ENCODE peak calls at places on chromosomes 12 and 14, in four cellular contexts. L, Q, P and Z are unnamed samples.

GRCh38 chr12:117441751-117442150 is 80.3 kb upstream of the NOS1 start:
- DNase-seq in L (no peak), Q (peak; percentile 31), P (peak; percentile 57), Z (peak; percentile 76)

GRCh38 chr12:57604454-57605307 is at the start of gene DTX3:
- DNase-seq in L (peak; percentile 66), P (peak; percentile 74), Q (peak; percentile 70), Z (no peak)

GRCh38 chr14:103377522-103378041 is 7.6 kb upstream of the MARK3 start:
- DNase-seq in P (no peak), L (no peak), Q (no peak), Z (no peak)

GRCh38 chr12:323507-323906 is 60.9 kb upstream of the SLC6A13 start:
- DNase-seq in P (no peak), L (no peak), Q (no peak), Z (no peak)

GRCh38 chr14:100587248-100587762 is at the start of gene BEGAIN:
- DNase-seq in Q (peak; percentile 38), P (no peak), L (peak; percentile 72), Z (no peak)

GRCh38 chr12:108649126-108649525 is 15.4 kb upstream of the SELPLG start:
- DNase-seq in L (no peak), P (peak; percentile 92), Q (no peak), Z (no peak)

GRCh38 chr12:15556411-15556810 is 232.8 kb downstream of the EPS8 start:
- DNase-seq in L (no peak), P (no peak), Q (no peak), Z (peak; percentile 5)

GRCh38 chr12:132545955-132546354 is 56.0 kb downstream of the FBRSL1 start:
- DNase-seq in P (no peak), Q (no peak), L (peak; percentile 38), Z (no peak)

GRCh38 chr12:102167821-102168605 is 29.6 kb downstream of the PMCH start:
- DNase-seq in Q (no peak), P (peak; percentile 54), L (no peak), Z (no peak)

GRCh38 chr14:72590577-72590976 is 303.3 kb downstream of the DPF3 start:
- DNase-seq in L (no peak), Q (no peak), P (no peak), Z (no peak)

GRCh38 chr12:126784328-126784921 is 1482.5 kb upstream of the TMEM132C start:
- DNase-seq in P (peak; percentile 74), L (peak; percentile 69), Q (peak; percentile 64), Z (peak; percentile 81)

GRCh38 chr12:68450947-68451260 is 118.7 kb upstream of the MDM1 start:
- DNase-seq in Q (no peak), P (peak; percentile 8), L (no peak), Z (no peak)

GRCh38 chr14:43438056-43438455 is 1069.0 kb downstream of the FSCB start:
- DNase-seq in L (no peak), P (no peak), Q (no peak), Z (no peak)
- TF ChIP-seq EZH2phosphoT487 in L (no peak), P (no peak), Q (no peak), Z (no peak)

DNA sequence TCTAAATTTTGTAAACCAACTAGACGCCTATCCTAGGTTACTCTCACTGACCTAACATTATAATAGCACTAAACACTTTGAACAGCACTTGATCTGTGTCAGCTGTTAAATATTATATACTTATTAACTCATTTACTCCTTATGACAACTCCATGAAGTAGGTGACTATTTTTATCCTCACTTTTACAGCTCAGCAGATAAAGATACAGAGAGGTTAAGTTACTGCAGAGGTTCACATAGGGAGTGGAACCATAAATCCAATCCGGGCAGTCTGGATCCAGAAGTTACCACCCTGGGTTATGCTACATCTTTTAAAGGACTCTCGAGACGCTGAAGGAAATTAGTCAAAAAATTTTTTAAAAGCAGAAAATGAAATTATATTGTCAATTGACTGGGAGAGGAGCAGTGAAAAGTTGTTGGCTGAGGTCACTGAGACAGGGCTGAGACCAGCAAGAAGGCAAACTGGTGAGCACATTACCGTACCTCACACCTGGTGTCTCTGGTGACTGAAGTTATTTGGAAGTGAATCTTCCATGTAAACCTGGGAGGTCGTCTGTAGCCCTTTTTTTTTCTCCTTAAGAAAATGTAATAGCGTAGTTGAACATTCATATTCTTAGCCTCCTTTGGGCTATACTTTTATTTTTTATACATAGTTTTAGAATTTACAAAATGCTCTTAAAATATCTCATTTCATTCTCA is 1.2 kb upstream of the RIMKLB start:
- DNase-seq in P (no peak), Q (peak; percentile 54), L (peak; percentile 26), Z (no peak)
- TF ChIP-seq EZH2phosphoT487 in P (no peak), Q (no peak), L (no peak), Z (no peak)

GRCh38 chr14:62532186-62532585 is 513.1 kb downstream of the KCNH5 start:
- DNase-seq in P (no peak), L (no peak), Q (no peak), Z (peak; percentile 39)
- TF ChIP-seq EZH2phosphoT487 in P (no peak), L (no peak), Q (no peak), Z (no peak)

GRCh38 chr12:123617144-123617543 is 15.2 kb downstream of the DDX55 start:
- DNase-seq in P (no peak), L (no peak), Q (no peak), Z (no peak)

GRCh38 chr12:123617580-123617979 is 15.7 kb downstream of the DDX55 start:
- DNase-seq in Q (no peak), L (no peak), P (no peak), Z (no peak)

GRCh38 chr12:123614110-123614509 is 12.2 kb downstream of the DDX55 start:
- DNase-seq in P (no peak), Q (no peak), L (no peak), Z (no peak)

GRCh38 chr12:123614531-123614930 is 12.6 kb downstream of the DDX55 start:
- DNase-seq in P (peak; percentile 86), Q (no peak), L (no peak), Z (peak; percentile 67)
- TF ChIP-seq EZH2phosphoT487 in P (no peak), Q (no peak), L (no peak), Z (no peak)